ENCODE peak calls at places on chromosomes 6 and 20, in ten cellular contexts. S is myocyte; G is nucleus accumbens; U is activated CD8-positive, alpha-beta memory T cell treated with anti-CD3 and anti-CD28 coated beads, Interleukin-2, amount 10 ng/mL, durations not matched to agents 7 days and 5 days; W is T-helper 22 cell; R is stimulated activated CD4-positive, alpha-beta T cell treated with anti-CD3 and anti-CD28 coated beads, Interleukin-15, amount 100 ng/mL, for 24 hours; I is naive thymus-derived CD4-positive, alpha-beta T cell; X is IMR-90; O is epithelial cell of esophagus; D is esophagus squamous epithelium. K is an unnamed sample.

GRCh38 chr6:1313364-1313754 is 1.5 kb downstream of the FOXQ1 start:
- DNase-seq in U (no peak), X (no peak), G (no peak), W (no peak), D (no peak), S (no peak), I (no peak), R (peak), O (peak), K (no peak)

GRCh38 chr20:3797592-3798404 is 1.7 kb downstream of the CDC25B start:
- DNase-seq in D (no peak), G (no peak), X (peak), O (peak), W (peak), S (peak), I (peak), R (peak), U (peak), K (peak)

GRCh38 chr6:45417461-45417860 is 39.7 kb upstream of the SUPT3H start:
- DNase-seq in I (no peak), D (no peak), X (no peak), R (no peak), S (no peak), W (no peak), O (no peak), U (no peak), G (no peak), K (no peak)

GRCh38 chr20:11948809-11949208 is 31.1 kb downstream of the BTBD3 start:
- DNase-seq in R (no peak), S (no peak), I (no peak), D (no peak), G (no peak), O (no peak), X (no peak), W (no peak), U (no peak), K (no peak)

GRCh38 chr20:32132911-32133549 is 23.5 kb downstream of the TM9SF4 start:
- DNase-seq in I (no peak), R (no peak), U (no peak), G (no peak), D (no peak), S (no peak), W (no peak), O (no peak), X (no peak), K (no peak)

GRCh38 chr20:40763646-40764295 is 74.7 kb upstream of the MAFB start:
- DNase-seq in U (no peak), O (no peak), S (no peak), W (no peak), X (no peak), R (no peak), G (peak), D (no peak), I (no peak), K (no peak)

GRCh38 chr6:39887692-39888450 is 46.4 kb downstream of the MOCS1 start:
- DNase-seq in G (peak), S (peak), U (no peak), O (no peak), R (no peak), X (peak), I (no peak), W (no peak), D (no peak), K (no peak)

GRCh38 chr6:7730411-7730810 is 4.5 kb downstream of the BMP6 start:
- DNase-seq in U (no peak), S (no peak), X (peak), G (no peak), I (no peak), W (no peak), R (no peak), D (no peak), O (no peak), K (no peak)

GRCh38 chr6:22512716-22513452 is 56.5 kb upstream of the HDGFL1 start:
- DNase-seq in R (no peak), U (no peak), X (peak), D (no peak), G (no peak), W (no peak), S (peak), O (no peak), I (no peak), K (no peak)

GRCh38 chr6:75932067-75932466 is 140.4 kb downstream of the IMPG1 start:
- DNase-seq in S (peak), R (peak), I (no peak), U (no peak), W (no peak), X (peak), O (peak), D (no peak), G (no peak), K (no peak)

GRCh38 chr6:130593200-130593599 is 227.4 kb downstream of the TMEM200A start:
- DNase-seq in S (no peak), R (no peak), G (no peak), W (no peak), U (no peak), D (no peak), O (no peak), I (no peak), X (no peak), K (no peak)

GRCh38 chr20:15834857-15835256 is 738.4 kb downstream of the KIF16B start:
- DNase-seq in I (no peak), U (no peak), R (no peak), X (no peak), G (no peak), O (no peak), S (peak), D (no peak), W (no peak), K (no peak)

GRCh38 chr20:33925867-33926266 is 67.8 kb upstream of the RALY start:
- DNase-seq in U (no peak), D (no peak), I (no peak), O (no peak), G (no peak), S (peak), W (no peak), X (peak), R (no peak), K (no peak)

GRCh38 chr20:41386502-41387427 is 20.1 kb upstream of the EMILIN3 start:
- DNase-seq in G (no peak), R (no peak), D (no peak), S (no peak), O (no peak), X (peak), U (no peak), I (no peak), W (no peak), K (no peak)

GRCh38 chr6:142207265-142207877 is 60.3 kb downstream of the VTA1 start:
- DNase-seq in G (no peak), O (peak), R (peak), D (no peak), S (peak), I (peak), W (no peak), X (peak), U (peak), K (no peak)

GRCh38 chr6:20873425-20874190 is 339.4 kb downstream of the CDKAL1 start:
- DNase-seq in R (no peak), I (no peak), S (no peak), W (no peak), G (no peak), U (no peak), X (no peak), O (peak), D (no peak), K (no peak)

GRCh38 chr20:3000852-3001523 is 42.4 kb upstream of the GNRH2 start:
- DNase-seq in U (no peak), G (peak), X (peak), R (no peak), W (no peak), S (peak), I (peak), D (no peak), O (no peak), K (no peak)

GRCh38 chr6:55437141-55437540 is 109.9 kb downstream of the GFRAL start:
- DNase-seq in D (no peak), R (no peak), U (no peak), O (peak), I (no peak), S (no peak), G (no peak), W (no peak), X (no peak), K (no peak)

GRCh38 chr6:44712353-44713147 is 325.0 kb downstream of the CDC5L start:
- DNase-seq in S (peak), X (no peak), R (no peak), O (no peak), D (no peak), I (no peak), U (no peak), W (no peak), G (no peak), K (no peak)

GRCh38 chr20:62666736-62667529 is 24.6 kb downstream of the SLCO4A1 start:
- DNase-seq in I (no peak), U (no peak), W (no peak), X (peak), G (peak), S (no peak), R (no peak), D (no peak), O (peak), K (no peak)